ENCODE peak calls at places on chromosomes 4 and X, in seven cellular contexts. Q, P, G, Y, R, Z and A are unnamed samples.

GRCh38 chr4:72505314-72505744 is 63.7 kb downstream of the ADAMTS3 start:
- DNase-seq in Y (peak; percentile 24), Z (no peak), G (no peak), R (no peak), P (no peak), Q (peak; percentile 23), A (no peak)

GRCh38 chr4:52199574-52200338 is 148.7 kb downstream of the SPATA18 start:
- DNase-seq in Q (peak; percentile 75), G (no peak), Z (no peak), R (no peak), P (no peak), Y (peak; percentile 10), A (no peak)

GRCh38 chrX:100944601-100945000 is 15.9 kb upstream of the XKRX start:
- DNase-seq in Z (no peak), G (no peak), Q (no peak), R (no peak), P (no peak), Y (no peak), A (no peak)

GRCh38 chrX:147850875-147851274 is 60.8 kb upstream of the FMR1 start:
- DNase-seq in R (no peak), G (no peak), P (no peak), Z (no peak), Q (no peak), Y (no peak), A (no peak)

GRCh38 chr4:181595711-181596110 is 647.5 kb upstream of the TENM3 start:
- DNase-seq in G (no peak), Y (no peak), R (no peak), Z (no peak), Q (no peak), P (no peak), A (no peak)

GRCh38 chr4:67810011-67810410 is 55.8 kb upstream of the GNRHR start:
- DNase-seq in G (no peak), Y (no peak), Z (no peak), P (no peak), R (no peak), Q (no peak), A (no peak)

GRCh38 chr4:94480362-94480951 is 28.7 kb downstream of the PDLIM5 start:
- DNase-seq in Y (no peak), Z (no peak), Q (no peak), R (no peak), G (no peak), P (no peak), A (no peak)

GRCh38 chr4:88792268-88792781 is 94.7 kb upstream of the NAP1L5 start:
- DNase-seq in Y (peak; percentile 9), Q (peak; percentile 9), Z (peak; percentile 16), P (no peak), R (no peak), G (no peak), A (no peak)

GRCh38 chrX:101191217-101191750 is 28.3 kb upstream of the DRP2 start:
- DNase-seq in R (no peak), P (no peak), Z (no peak), G (peak; percentile 31), Y (no peak), Q (no peak), A (no peak)

GRCh38 chr4:17723648-17724047 is 57.8 kb downstream of the FAM184B start:
- DNase-seq in P (no peak), G (no peak), Z (no peak), Q (no peak), R (no peak), Y (no peak), A (no peak)

GRCh38 chr4:166279261-166279660 is 406.2 kb downstream of the TLL1 start:
- DNase-seq in Z (no peak), G (no peak), P (no peak), Q (no peak), R (no peak), Y (no peak), A (no peak)

GRCh38 chr4:66577922-66578321 is 907.6 kb upstream of the EPHA5 start:
- DNase-seq in Q (no peak), R (no peak), P (no peak), G (no peak), Z (no peak), Y (no peak), A (no peak)

GRCh38 chrX:133640161-133641015 is 225.1 kb upstream of the GPC4 start:
- DNase-seq in R (no peak), P (no peak), G (no peak), Z (no peak), Q (no peak), Y (no peak), A (no peak)

GRCh38 chrX:155957843-155958242 is 39.7 kb upstream of the IL9R start:
- DNase-seq in Q (no peak), Z (no peak), G (no peak), R (no peak), Y (no peak), P (no peak), A (no peak)

GRCh38 chr4:88672987-88673386 is 24.6 kb downstream of the NAP1L5 start:
- DNase-seq in R (no peak), Q (peak; percentile 30), G (peak; percentile 34), Y (peak; percentile 28), P (no peak), Z (no peak), A (no peak)

GRCh38 chr4:185657699-185658098 is 122.4 kb upstream of the PDLIM3 start:
- DNase-seq in Y (no peak), G (no peak), R (no peak), Q (no peak), Z (no peak), P (no peak), A (no peak)

GRCh38 chr4:17024430-17024829 is 126.0 kb upstream of the LDB2 start:
- DNase-seq in R (no peak), P (no peak), G (no peak), Q (no peak), Y (no peak), Z (no peak), A (peak; percentile 84)

GRCh38 chr4:123536225-123536624 is 139.6 kb downstream of the SPRY1 start:
- DNase-seq in P (no peak), Z (no peak), Y (no peak), R (no peak), Q (no peak), G (no peak), A (no peak)

GRCh38 chr4:85756938-85757337 is 282.0 kb downstream of the ARHGAP24 start:
- DNase-seq in Q (peak; percentile 37), Z (no peak), G (no peak), Y (no peak), P (no peak), R (no peak), A (no peak)

GRCh38 chrX:135740683-135741149 is 27.3 kb downstream of the CT45A3 start:
- DNase-seq in Q (peak; percentile 44), Z (no peak), G (peak; percentile 35), P (no peak), R (peak; percentile 26), Y (peak; percentile 5), A (no peak)

DNA sequence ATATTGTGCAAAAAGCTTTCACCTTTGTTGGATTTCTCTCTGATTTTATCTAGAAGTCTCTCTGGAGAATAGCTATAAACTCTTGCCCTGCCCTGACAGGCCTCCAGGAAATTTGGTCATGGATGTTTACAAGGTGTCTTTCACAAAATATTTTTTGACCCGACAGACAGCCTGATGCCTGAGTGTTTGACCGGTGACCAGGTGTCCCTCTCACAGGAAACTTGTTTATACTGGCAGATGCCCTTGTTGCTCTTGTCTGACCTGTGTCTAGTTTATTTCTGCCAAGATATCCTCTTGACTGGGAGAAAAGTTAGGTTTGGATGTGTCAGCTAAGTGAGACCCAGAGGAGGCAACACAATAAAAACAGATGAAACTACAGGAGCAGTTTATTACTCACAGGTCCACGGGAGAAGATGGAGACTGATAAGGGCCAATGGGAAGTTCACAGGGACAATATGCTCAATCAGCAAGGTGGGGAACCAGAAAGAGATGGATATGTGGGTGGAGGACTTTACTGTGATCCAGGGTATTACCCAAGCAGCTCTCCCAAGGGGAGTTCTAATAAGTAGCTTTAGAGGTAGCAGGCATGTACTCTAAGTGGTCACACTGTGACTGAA is 243.3 kb downstream of the ARAP2 start:
- DNase-seq in Y (no peak), Z (no peak), Q (no peak), G (no peak), P (no peak), R (no peak), A (no peak)
- TF ChIP-seq POLR2A in Y (no peak), Z (no peak), Q (no peak), G (no peak), P (no peak), R (no peak), A (no peak)

DNA sequence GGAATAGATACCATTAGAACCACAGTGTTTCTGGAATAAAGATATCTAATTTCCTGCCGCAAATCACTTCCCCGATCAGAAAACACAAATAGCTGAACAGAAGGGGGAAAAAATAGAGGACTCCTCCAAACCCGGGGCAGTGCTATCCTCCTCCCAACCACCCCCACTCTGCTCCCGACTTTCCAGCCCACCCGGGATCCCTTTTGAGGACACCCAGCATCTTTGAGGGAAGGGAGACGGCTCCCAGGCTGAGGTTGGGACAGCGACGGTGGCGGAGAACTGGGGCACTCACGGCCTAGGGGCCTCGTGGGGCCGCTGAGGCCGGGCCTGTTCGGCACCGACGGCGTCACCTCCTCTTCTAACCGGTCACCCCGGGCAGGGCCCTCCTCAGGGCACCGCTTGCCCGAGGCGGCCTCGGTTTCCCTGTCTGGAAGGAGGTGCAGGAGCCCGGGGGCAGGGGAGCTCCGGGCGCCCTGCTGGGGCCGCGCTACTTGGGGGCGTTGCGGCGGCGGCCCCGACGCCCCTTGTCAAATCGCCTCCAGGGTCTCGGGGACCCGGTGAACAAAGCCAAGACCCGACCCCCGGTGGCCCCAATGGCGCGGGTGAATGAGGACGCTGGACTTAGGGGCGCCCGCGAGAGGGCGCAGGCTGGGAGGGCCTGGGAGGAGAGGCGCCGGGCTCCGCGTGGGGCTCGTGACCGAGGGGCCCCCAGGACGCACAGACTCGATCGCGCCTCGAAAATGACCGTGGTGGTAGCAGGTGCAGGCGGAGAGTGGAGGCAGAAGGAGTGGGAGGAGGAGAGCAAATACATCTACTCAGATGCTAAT is 6.9 kb upstream of the ARX start:
- DNase-seq in Y (no peak), P (no peak), G (no peak), Z (no peak), R (no peak), Q (no peak), A (no peak)
- TF ChIP-seq EP300 in Y (no peak), P (no peak), G (no peak), Z (no peak), R (no peak), Q (no peak), A (no peak)

GRCh38 chr4:184384810-184385557 is 89.4 kb downstream of the IRF2 start:
- DNase-seq in Z (no peak), G (no peak), Y (no peak), Q (no peak), R (no peak), P (no peak), A (no peak)

GRCh38 chr4:184382189-184382846 is 92.0 kb downstream of the IRF2 start:
- DNase-seq in R (peak; percentile 37), Q (no peak), Z (peak; percentile 53), Y (peak; percentile 33), P (no peak), G (no peak), A (no peak)

GRCh38 chr4:184385705-184386141 is 88.6 kb downstream of the IRF2 start:
- DNase-seq in Q (no peak), Y (peak; percentile 92), Z (no peak), P (no peak), G (peak; percentile 85), R (peak; percentile 81), A (no peak)

GRCh38 chr4:184383497-184384055 is 90.8 kb downstream of the IRF2 start:
- DNase-seq in Q (peak; percentile 54), Y (peak; percentile 27), G (peak; percentile 45), Z (no peak), R (peak; percentile 32), P (peak; percentile 52), A (no peak)

GRCh38 chr4:184384056-184384809 is 90.1 kb downstream of the IRF2 start:
- DNase-seq in P (peak; percentile 71), Z (peak; percentile 92), R (peak; percentile 59), Y (peak; percentile 86), G (peak; percentile 78), Q (peak; percentile 17), A (no peak)
- H3K27ac ChIP-seq in P (peak overlapping the region; percentile 85), Z (peak overlapping the region; percentile 88), R (peak overlapping the region; percentile 89), Y (peak overlapping the region; percentile 63), G (peak overlapping the region; percentile 94), Q (peak overlapping the region; percentile 61), A (peak overlapping the region; percentile 69)

GRCh38 chr4:124712417-124713212 is at the start of gene ANKRD50:
- DNase-seq in P (peak; percentile 79), R (peak; percentile 86), Z (no peak), Q (peak; percentile 90), G (peak; percentile 83), Y (peak; percentile 74), A (peak; percentile 95)
- TF ChIP-seq POLR2A in P (peak; percentile 79), R (peak; percentile 64), Z (peak; percentile 72), Q (peak; percentile 58), G (no peak), Y (peak; percentile 68), A (peak; percentile 39)